ENCODE peak calls at places on chromosomes 16 and 17, in four cellular contexts. S is ascending aorta, L is left ventricle myocardium inferior, N is prostate gland. P is an unnamed sample.

GRCh38 chr16:7086842-7087616 is 245.6 kb upstream of the RBFOX1 start:
- DNase-seq in L (peak), S (no peak), N (no peak), P (no peak)

GRCh38 chr16:57185446-57185944 is 344 bp downstream of the PSME3IP1 start:
- DNase-seq in L (peak), N (peak), S (peak), P (peak)

GRCh38 chr17:11454096-11454495 is 144.2 kb upstream of the DNAH9 start:
- DNase-seq in L (no peak), N (no peak), S (no peak), P (no peak)

GRCh38 chr17:79892457-79893236 is 53.4 kb upstream of the CBX4 start:
- DNase-seq in L (no peak), N (peak), S (no peak), P (peak)

GRCh38 chr17:36930501-36930900 is 6.8 kb upstream of the LHX1 start:
- DNase-seq in S (no peak), N (no peak), L (no peak), P (no peak)

GRCh38 chr16:57541754-57542435 is 548 bp upstream of the ADGRG5 start:
- DNase-seq in N (no peak), L (no peak), S (no peak), P (no peak)

GRCh38 chr17:10021239-10021638 is 116.2 kb upstream of the RCVRN start:
- DNase-seq in N (no peak), S (no peak), L (no peak), P (peak)

GRCh38 chr17:47676510-47676909 is 17.5 kb upstream of the TBKBP1 start:
- DNase-seq in N (no peak), L (no peak), S (no peak), P (no peak)

GRCh38 chr17:42097691-42098661 is at the start of gene ZNF385C:
- DNase-seq in L (no peak), N (no peak), S (no peak), P (no peak)

GRCh38 chr16:12625068-12625467 is 178.6 kb downstream of the CPPED1 start:
- DNase-seq in S (no peak), N (no peak), L (no peak), P (no peak)

GRCh38 chr17:4475463-4475862 is 23.2 kb upstream of the SPNS2 start:
- DNase-seq in N (no peak), L (no peak), S (no peak), P (no peak)

GRCh38 chr17:37043201-37043600 is 94.4 kb downstream of the AATF start:
- DNase-seq in L (no peak), N (no peak), S (no peak), P (no peak)

GRCh38 chr16:9226924-9227323 is 135.5 kb downstream of the HAPSTR1 start:
- DNase-seq in S (no peak), L (no peak), N (no peak), P (no peak)

GRCh38 chr17:73262676-73263642 is 1.3 kb upstream of the CPSF4L start:
- DNase-seq in S (no peak), L (no peak), N (peak), P (no peak)

GRCh38 chr17:42784361-42784760 is 4.0 kb downstream of the WNK4 start:
- DNase-seq in N (no peak), S (no peak), L (no peak), P (no peak)

GRCh38 chr17:59893617-59894100 is 738 bp downstream of the RPS6KB1 start:
- DNase-seq in S (no peak), L (no peak), N (no peak), P (no peak)

GRCh38 chr17:28883967-28884702 is 13.4 kb downstream of the FLOT2 start:
- DNase-seq in S (no peak), L (no peak), N (no peak), P (no peak)

GRCh38 chr17:82745524-82745923 is 6.3 kb upstream of the TBCD start:
- DNase-seq in L (no peak), N (no peak), S (no peak), P (no peak)

GRCh38 chr17:55238931-55239297 is 25.8 kb upstream of the HLF start:
- DNase-seq in S (no peak), N (no peak), L (no peak), P (no peak)

GRCh38 chr17:38591759-38592241 is 14.0 kb downstream of the SRCIN1 start:
- DNase-seq in N (no peak), L (no peak), S (no peak), P (no peak)

DNA sequence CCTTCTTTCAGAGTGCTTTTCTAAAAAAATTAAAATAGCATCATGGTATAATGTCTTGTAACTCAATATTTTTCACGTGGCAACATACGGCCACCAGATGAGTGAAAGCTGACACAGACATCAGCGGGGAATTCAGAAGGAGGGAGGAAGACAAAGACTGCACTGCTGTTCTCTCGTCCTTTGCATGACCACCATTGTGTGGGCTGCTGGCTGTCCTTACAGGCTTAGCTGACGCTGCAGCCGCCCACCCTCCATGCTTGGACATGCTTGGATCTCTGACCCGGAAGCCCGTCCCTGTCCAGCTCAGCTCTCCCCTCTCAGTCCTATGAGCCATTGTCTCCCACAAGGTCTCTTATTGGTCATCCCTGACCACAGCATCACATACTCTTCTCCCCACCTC is 11.4 kb upstream of the MLYCD start:
- DNase-seq in L (no peak), N (no peak), S (no peak), P (no peak)
- H3K27ac ChIP-seq in L (no peak), N (no peak), S (no peak), P (no peak)

GRCh38 chr17:2087597-2088211 is 32.8 kb downstream of the HIC1 start:
- DNase-seq in S (no peak), N (no peak), L (no peak), P (peak)

GRCh38 chr17:2084129-2084765 is 29.3 kb downstream of the HIC1 start:
- DNase-seq in N (no peak), S (no peak), L (peak), P (peak)

GRCh38 chr17:2084766-2085647 is 30.1 kb downstream of the HIC1 start:
- DNase-seq in S (no peak), N (no peak), L (no peak), P (no peak)

GRCh38 chr17:2085648-2085949 is 30.7 kb downstream of the HIC1 start:
- DNase-seq in L (peak), N (no peak), S (no peak), P (no peak)

GRCh38 chr17:2086306-2086705 is 31.4 kb downstream of the HIC1 start:
- DNase-seq in N (no peak), L (no peak), S (no peak), P (no peak)
- H3K27ac ChIP-seq in N (peak), L (peak), S (peak), P (peak)

GRCh38 chr16:70725024-70725911 is 39.4 kb upstream of the MTSS2 start:
- DNase-seq in N (no peak), S (no peak), L (peak), P (peak)
- H3K27ac ChIP-seq in N (peak), S (peak), L (peak), P (peak)

GRCh38 chr16:86151372-86151950 is 252.5 kb downstream of the IRF8 start:
- DNase-seq in N (no peak), L (no peak), S (no peak), P (no peak)
- H3K27ac ChIP-seq in N (peak), L (no peak), S (no peak), P (no peak)

GRCh38 chr17:17590883-17591407 is 563 bp downstream of the PEMT start:
- DNase-seq in N (no peak), S (no peak), L (no peak), P (no peak)
- H3K27ac ChIP-seq in N (peak), S (peak), L (peak), P (peak)

DNA sequence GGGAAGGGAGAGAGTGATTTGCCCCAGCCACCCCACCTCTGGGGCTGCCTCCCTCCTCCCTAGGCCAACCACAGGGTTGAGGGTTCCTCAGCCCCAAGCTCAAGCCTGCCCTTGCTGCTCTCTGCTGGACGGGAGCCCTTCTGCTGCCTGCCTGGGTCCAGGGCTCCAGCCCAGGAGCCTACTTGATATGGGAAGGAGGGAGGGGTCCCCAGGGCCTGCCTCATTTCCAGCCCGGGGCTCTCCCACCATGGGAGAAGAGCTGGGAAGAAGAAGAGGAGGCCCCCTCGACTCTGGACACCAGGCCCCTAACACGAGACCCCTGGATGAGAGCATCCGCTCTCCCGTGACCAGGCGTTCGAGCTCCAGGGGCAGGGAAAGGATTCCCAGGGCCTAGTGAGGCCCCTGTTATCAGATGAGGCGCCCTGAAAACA is 726 bp downstream of the SLC16A5 start:
- DNase-seq in N (no peak), L (no peak), S (no peak), P (no peak)
- H3K27ac ChIP-seq in N (peak), L (peak), S (peak), P (peak)

GRCh38 chr16:85330694-85331188 is 218.5 kb upstream of the CIBAR2 start:
- DNase-seq in N (peak), L (no peak), S (no peak), P (no peak)
- H3K27ac ChIP-seq in N (no peak), L (no peak), S (no peak), P (no peak)

GRCh38 chr17:74750039-74750326 is 1.6 kb downstream of the NHERF1 start:
- DNase-seq in S (no peak), N (no peak), L (no peak), P (no peak)

GRCh38 chr17:74750327-74751069 is 2.1 kb downstream of the NHERF1 start:
- DNase-seq in S (no peak), N (no peak), L (no peak), P (no peak)

GRCh38 chr17:74752415-74752814 is 4.0 kb downstream of the NHERF1 start:
- DNase-seq in N (no peak), S (no peak), L (no peak), P (no peak)

GRCh38 chr17:74749262-74750038 is 1.0 kb downstream of the NHERF1 start:
- DNase-seq in L (no peak), N (no peak), S (no peak), P (no peak)

DNA sequence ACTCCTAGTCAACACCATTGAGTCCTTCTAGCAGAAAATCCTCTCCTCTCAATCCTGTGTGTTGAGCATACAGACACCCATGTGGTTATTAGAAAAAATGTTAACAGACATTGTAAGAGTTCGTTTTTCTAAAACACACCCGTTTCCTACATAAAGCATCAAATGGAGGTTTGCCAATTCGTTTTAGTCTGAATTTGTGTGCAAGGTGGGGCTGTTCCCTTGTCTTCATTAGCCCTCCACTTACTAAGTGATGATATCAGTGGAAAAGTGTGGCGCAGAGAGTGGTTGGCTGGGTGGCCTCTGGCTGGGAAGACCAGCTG is 2.7 kb downstream of the NHERF1 start:
- DNase-seq in N (no peak), L (no peak), S (no peak), P (no peak)
- H3K27ac ChIP-seq in N (no peak), L (peak), S (no peak), P (no peak)

GRCh38 chr17:77465358-77466041 is 324.7 kb downstream of the SEC14L1 start:
- DNase-seq in S (peak), N (no peak), L (peak), P (peak)

GRCh38 chr17:77464988-77465357 is 324.2 kb downstream of the SEC14L1 start:
- DNase-seq in N (no peak), S (no peak), L (no peak), P (no peak)

GRCh38 chr17:77467513-77467912 is 326.7 kb downstream of the SEC14L1 start:
- DNase-seq in N (no peak), S (no peak), L (no peak), P (no peak)

GRCh38 chr17:77466140-77466539 is 325.4 kb downstream of the SEC14L1 start:
- DNase-seq in S (no peak), N (no peak), L (no peak), P (no peak)

GRCh38 chr17:77466596-77467223 is 325.9 kb downstream of the SEC14L1 start:
- DNase-seq in S (no peak), L (no peak), N (no peak), P (no peak)
- H3K27ac ChIP-seq in S (no peak), L (peak), N (peak), P (no peak)

GRCh38 chr17:68775969-68776368 is 174.8 kb upstream of the FAM20A start:
- DNase-seq in S (no peak), L (no peak), N (no peak), P (no peak)
- H3K27ac ChIP-seq in S (no peak), L (peak), N (no peak), P (peak)